ENCODE peak calls at places on chromosomes 2 and 18, in four cellular contexts. D is HepG2, L is K562, E is H1. G is an unnamed sample.

GRCh38 chr2:96917008-96917575 is 47.2 kb upstream of the SEMA4C start:
- DNase-seq in D (no peak), L (no peak), E (no peak), G (no peak)

GRCh38 chr2:216863946-216864345 is 4.1 kb upstream of the TNP1 start:
- DNase-seq in D (no peak), L (no peak), E (no peak), G (no peak)

GRCh38 chr18:26429535-26429934 is 118.8 kb downstream of the KCTD1 start:
- DNase-seq in D (peak; percentile 4), L (no peak), E (peak; percentile 42), G (no peak)

GRCh38 chr2:155310589-155310988 is 612.1 kb downstream of the KCNJ3 start:
- DNase-seq in D (peak; percentile 21), L (no peak), E (no peak), G (no peak)

GRCh38 chr18:75966431-75966830 is 528.6 kb downstream of the ZNF516 start:
- DNase-seq in D (no peak), L (no peak), E (no peak), G (no peak)

GRCh38 chr2:47339745-47340541 is 63.0 kb upstream of the MSH2 start:
- DNase-seq in D (peak; percentile 58), L (no peak), E (no peak), G (no peak)

GRCh38 chr2:202056611-202057010 is 16.4 kb upstream of the KIAA2012 start:
- DNase-seq in D (no peak), L (no peak), E (no peak), G (no peak)

GRCh38 chr18:44840053-44840826 is 159.6 kb downstream of the SETBP1 start:
- DNase-seq in D (no peak), L (no peak), E (no peak), G (no peak)

GRCh38 chr2:57656198-57656597 is 390.4 kb upstream of the VRK2 start:
- DNase-seq in D (no peak), L (no peak), E (no peak), G (no peak)

GRCh38 chr18:2420367-2420766 is 150.9 kb downstream of the METTL4 start:
- DNase-seq in D (no peak), L (no peak), E (no peak), G (no peak)

GRCh38 chr2:157899125-157899839 is 23.2 kb upstream of the ACVR1 start:
- DNase-seq in D (no peak), L (peak; percentile 72), E (no peak), G (no peak)

GRCh38 chr2:53567073-53567472 is 200.5 kb upstream of the CHAC2 start:
- DNase-seq in D (no peak), L (no peak), E (no peak), G (no peak)

GRCh38 chr2:8107979-8108378 is 573.9 kb upstream of the ID2 start:
- DNase-seq in D (no peak), L (no peak), E (no peak), G (no peak)
- H3K4me2 ChIP-seq in D (no peak overlapping the region), L (no peak overlapping the region), E (no peak overlapping the region), G (no peak overlapping the region)

DNA sequence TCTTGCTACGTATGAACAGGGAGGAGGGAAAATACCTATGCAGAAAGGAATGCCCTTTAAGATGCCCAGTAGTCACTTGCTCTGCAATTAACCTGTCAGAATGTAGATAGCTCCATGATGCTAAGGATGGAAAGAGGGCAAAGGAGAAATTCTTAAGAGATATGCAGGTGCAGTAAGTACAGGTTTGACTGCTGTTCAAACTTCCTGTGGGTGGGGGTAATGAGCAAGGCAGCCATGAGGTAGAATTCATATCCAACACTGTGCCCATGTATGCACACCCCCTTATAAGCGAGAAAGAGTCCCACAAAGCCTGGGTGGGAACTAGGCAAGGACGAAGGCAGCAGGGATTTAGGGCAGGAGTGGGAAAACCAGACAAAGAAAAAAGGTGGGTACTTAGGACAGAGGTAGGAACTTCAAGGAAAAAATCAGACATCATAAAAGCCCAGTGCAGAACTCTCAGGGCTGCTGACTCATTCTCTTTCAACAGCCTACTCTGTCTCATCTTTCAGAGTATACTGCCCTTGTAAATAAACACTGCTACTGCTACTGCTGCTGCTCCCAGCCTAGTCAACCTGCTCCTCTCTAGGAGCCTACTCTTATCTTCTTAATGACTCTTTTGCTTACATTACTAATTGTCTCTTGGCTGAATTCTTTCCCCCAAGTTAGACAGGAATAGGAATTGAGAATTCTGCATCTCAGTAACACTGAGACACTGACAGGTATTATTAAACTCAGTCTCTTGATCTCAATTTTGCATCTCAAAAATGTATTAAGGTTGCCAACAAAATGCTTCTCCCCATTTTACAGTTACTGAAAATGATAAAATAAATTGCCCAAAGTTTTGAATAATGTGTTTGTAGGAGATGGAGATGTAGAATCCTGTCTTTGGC is 189.0 kb downstream of the PTH2R start:
- DNase-seq in D (no peak), L (peak; percentile 19), E (no peak), G (no peak)
- TF ChIP-seq HDAC6 in D (no peak), L (no peak), E (no peak), G (no peak)

DNA sequence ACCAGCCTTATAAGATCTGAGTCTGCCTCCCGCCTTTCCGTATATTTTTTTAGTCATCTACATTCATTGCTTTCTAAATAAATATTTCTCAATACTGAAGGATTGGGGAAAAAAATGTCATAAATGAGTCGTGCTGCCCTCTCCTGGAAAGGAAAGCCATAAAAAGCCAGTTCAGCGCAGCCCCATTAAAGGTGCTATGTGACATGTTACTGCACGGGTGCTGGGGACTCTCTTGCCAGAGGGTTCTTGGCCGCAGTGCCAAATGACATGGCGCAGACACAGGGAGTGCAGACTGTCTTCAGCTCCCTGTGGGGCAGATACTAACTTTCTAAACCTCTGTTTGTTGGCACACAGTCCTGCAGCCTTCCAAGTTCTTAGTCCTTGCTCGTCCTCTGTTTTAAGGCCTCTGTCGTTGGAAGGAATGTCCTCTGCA is 53.7 kb upstream of the MAP3K20 start:
- DNase-seq in D (peak; percentile 57), L (peak; percentile 19), E (no peak), G (no peak)
- TF ChIP-seq HDAC2 in D (no peak), L (no peak), E (no peak), G (no peak)

DNA sequence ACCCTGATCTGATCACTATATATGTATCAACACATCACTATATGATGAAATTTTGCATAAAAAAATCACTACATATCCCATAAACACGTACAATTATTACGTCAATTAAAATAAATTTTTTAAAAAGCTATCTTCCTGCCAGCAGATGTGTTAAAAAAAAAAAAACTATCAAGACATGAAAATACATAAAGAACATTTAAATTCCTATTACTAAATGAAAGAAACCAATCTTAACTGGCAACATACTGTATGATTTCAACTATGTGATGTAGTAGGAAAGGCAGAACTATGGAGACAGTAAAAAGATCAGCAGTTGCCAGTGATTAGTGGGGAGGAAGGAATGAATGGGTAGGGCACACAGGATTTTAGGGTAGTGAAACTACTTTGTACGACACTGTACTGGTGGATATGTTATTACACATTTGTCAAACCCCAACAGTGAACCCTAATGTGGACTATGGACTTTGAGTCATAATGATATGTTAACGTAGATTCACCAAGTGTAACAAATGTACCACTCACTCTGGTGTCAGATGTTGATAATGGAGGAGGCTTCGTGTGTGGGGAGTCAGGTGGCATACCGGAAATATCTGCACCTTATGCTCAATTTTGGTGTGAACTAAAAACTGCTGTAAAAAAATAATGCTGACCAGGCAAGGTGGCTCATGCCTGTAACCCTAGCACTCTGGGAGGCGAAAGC is 27.4 kb downstream of the USP34 start:
- DNase-seq in D (peak; percentile 92), L (no peak), E (no peak), G (peak; percentile 97)
- H3K4me2 ChIP-seq in D (peak overlapping the region; percentile 53), L (no peak overlapping the region), E (no peak overlapping the region), G (peak overlapping the region; percentile 15)

G was measured in GM12878.